ENCODE peak calls at places on chromosomes 11 and 22, in four cellular contexts. A is breast epithelium, Y is right lobe of liver, D is psoas muscle. B is an unnamed sample.

GRCh38 chr22:23522642-23523251 is 57.3 kb downstream of the IGLL1 start:
- DNase-seq in A (no peak), Y (no peak), D (peak), B (no peak)

GRCh38 chr11:109869536-109869935 is 223.7 kb upstream of the ZC3H12C start:
- DNase-seq in A (no peak), Y (no peak), D (no peak), B (no peak)

GRCh38 chr11:120167659-120168058 is 29.7 kb upstream of the TRIM29 start:
- DNase-seq in A (no peak), Y (no peak), D (no peak), B (no peak)

GRCh38 chr11:108115495-108116140 is 5.7 kb upstream of the ACAT1 start:
- DNase-seq in A (peak), Y (peak), D (peak), B (peak)

GRCh38 chr11:11316651-11317050 is 36.4 kb downstream of the CSNK2A3 start:
- DNase-seq in A (no peak), Y (no peak), D (no peak), B (no peak)

GRCh38 chr11:68052137-68052873 is 13.5 kb downstream of the TCIRG1 start:
- DNase-seq in A (no peak), Y (no peak), D (no peak), B (no peak)

GRCh38 chr11:111775024-111775710 is 9.0 kb upstream of the PPP2R1B start:
- DNase-seq in A (no peak), Y (peak), D (no peak), B (no peak)

GRCh38 chr22:38223289-38223960 is 21.6 kb downstream of the MAFF start:
- DNase-seq in A (no peak), Y (no peak), D (no peak), B (no peak)

GRCh38 chr11:16606784-16607674 is 131.4 kb upstream of the C11orf58 start:
- DNase-seq in A (no peak), Y (peak), D (peak), B (no peak)

GRCh38 chr11:14902650-14903350 is 10.8 kb upstream of the CYP2R1 start:
- DNase-seq in A (no peak), Y (no peak), D (no peak), B (no peak)

GRCh38 chr11:2367266-2368160 is 9.6 kb upstream of the CD81 start:
- DNase-seq in A (no peak), Y (no peak), D (peak), B (no peak)

GRCh38 chr22:27274770-27275449 is 526.6 kb downstream of the MN1 start:
- DNase-seq in A (no peak), Y (no peak), D (no peak), B (no peak)

GRCh38 chr11:45647329-45647728 is 18.1 kb downstream of the CHST1 start:
- DNase-seq in A (no peak), Y (no peak), D (no peak), B (no peak)

GRCh38 chr11:11263238-11264030 is 89.6 kb downstream of the CSNK2A3 start:
- DNase-seq in A (no peak), Y (no peak), D (peak), B (no peak)

GRCh38 chr22:26502688-26503561 is 9.3 kb downstream of the TFIP11 start:
- DNase-seq in A (no peak), Y (peak), D (peak), B (no peak)

GRCh38 chr11:24760681-24761080 is 263.8 kb downstream of the LUZP2 start:
- DNase-seq in A (no peak), Y (no peak), D (no peak), B (no peak)

GRCh38 chr22:23840026-23840425 is 1.2 kb upstream of the DERL3 start:
- DNase-seq in A (no peak), Y (no peak), D (no peak), B (no peak)

GRCh38 chr11:57905439-57905838 is 118.2 kb upstream of the OR9Q1 start:
- DNase-seq in A (no peak), Y (no peak), D (no peak), B (no peak)

GRCh38 chr11:17375547-17375946 is 12.9 kb downstream of the KCNJ11 start:
- DNase-seq in A (no peak), Y (no peak), D (no peak), B (no peak)

GRCh38 chr11:64687204-64687603 is 35.8 kb downstream of the NRXN2 start:
- DNase-seq in A (no peak), Y (no peak), D (peak), B (no peak)

GRCh38 chr11:6833329-6833728 is 12.2 kb upstream of the OR10A5 start:
- DNase-seq in A (no peak), Y (no peak), D (no peak), B (no peak)
- TF ChIP-seq CTCF in A (no peak), Y (no peak), D (no peak), B (no peak)

GRCh38 chr11:61581030-61581928 is at the start of gene SYT7:
- DNase-seq in A (peak), Y (peak), D (peak), B (peak)
- H3K4me3 ChIP-seq in A (peak), Y (peak), D (peak), B (peak)

GRCh38 chr11:20035701-20036601 is 124.3 kb downstream of the DBX1 start:
- DNase-seq in A (no peak), Y (peak), D (no peak), B (no peak)

GRCh38 chr11:20036625-20037335 is 123.5 kb downstream of the DBX1 start:
- DNase-seq in A (no peak), Y (no peak), D (no peak), B (no peak)

GRCh38 chr11:20033806-20034205 is 126.5 kb downstream of the DBX1 start:
- DNase-seq in A (no peak), Y (no peak), D (no peak), B (no peak)

GRCh38 chr11:20035375-20035700 is 124.9 kb downstream of the DBX1 start:
- DNase-seq in A (no peak), Y (no peak), D (no peak), B (no peak)

DNA sequence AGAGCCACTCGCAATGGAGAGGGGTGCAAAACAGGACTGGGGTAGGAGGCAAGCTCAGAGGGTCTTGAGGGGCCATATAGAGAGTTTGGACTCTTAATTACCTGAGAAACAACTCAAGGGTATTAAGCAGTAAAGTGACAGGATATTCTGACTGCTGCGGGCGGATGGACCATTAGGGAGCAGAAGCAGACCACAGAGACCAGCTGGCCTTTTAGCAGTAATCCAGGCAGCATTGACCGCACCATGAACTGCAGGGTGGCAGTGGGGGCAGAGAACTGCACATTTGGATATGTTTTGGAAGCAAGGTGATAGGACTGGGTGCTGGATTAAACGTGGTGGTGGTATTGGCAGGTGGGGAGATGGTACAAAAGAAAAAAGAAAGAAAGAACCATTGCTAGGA is 125.3 kb downstream of the DBX1 start:
- DNase-seq in A (no peak), Y (no peak), D (no peak), B (no peak)
- TF ChIP-seq CTCF in A (no peak), Y (no peak), D (no peak), B (no peak)

DNA sequence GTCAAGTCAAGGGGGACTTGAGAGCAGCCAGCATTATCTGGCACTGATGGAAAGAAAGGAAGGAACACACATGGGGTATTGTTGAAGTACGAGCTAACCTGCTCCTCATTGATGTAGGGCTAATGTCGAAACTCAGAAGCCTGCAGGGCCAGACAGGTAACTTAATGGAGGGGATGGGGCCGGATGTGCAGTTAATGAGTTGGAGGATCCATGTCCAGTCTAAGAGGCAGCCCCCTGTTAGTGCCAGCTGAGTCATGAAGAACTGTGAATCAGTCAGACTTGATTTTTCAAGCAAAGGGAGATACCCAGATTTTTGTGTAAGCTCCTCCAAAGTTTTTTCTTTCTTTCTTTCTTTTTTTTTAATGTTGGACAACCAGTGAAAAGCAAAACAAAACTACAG is 65.6 kb downstream of the CECR2 start:
- DNase-seq in A (no peak), Y (no peak), D (no peak), B (no peak)
- H3K4me3 ChIP-seq in A (no peak), Y (no peak), D (peak), B (no peak)

GRCh38 chr22:39488563-39489083 is 13.5 kb upstream of the MIEF1 start:
- DNase-seq in A (no peak), Y (no peak), D (peak), B (no peak)

GRCh38 chr22:39490135-39490798 is 11.8 kb upstream of the MIEF1 start:
- DNase-seq in A (peak), Y (peak), D (peak), B (peak)

GRCh38 chr22:39487826-39488520 is 14.1 kb upstream of the MIEF1 start:
- DNase-seq in A (no peak), Y (peak), D (no peak), B (no peak)

GRCh38 chr22:39489094-39490068 is 12.7 kb upstream of the MIEF1 start:
- DNase-seq in A (no peak), Y (no peak), D (peak), B (no peak)

DNA sequence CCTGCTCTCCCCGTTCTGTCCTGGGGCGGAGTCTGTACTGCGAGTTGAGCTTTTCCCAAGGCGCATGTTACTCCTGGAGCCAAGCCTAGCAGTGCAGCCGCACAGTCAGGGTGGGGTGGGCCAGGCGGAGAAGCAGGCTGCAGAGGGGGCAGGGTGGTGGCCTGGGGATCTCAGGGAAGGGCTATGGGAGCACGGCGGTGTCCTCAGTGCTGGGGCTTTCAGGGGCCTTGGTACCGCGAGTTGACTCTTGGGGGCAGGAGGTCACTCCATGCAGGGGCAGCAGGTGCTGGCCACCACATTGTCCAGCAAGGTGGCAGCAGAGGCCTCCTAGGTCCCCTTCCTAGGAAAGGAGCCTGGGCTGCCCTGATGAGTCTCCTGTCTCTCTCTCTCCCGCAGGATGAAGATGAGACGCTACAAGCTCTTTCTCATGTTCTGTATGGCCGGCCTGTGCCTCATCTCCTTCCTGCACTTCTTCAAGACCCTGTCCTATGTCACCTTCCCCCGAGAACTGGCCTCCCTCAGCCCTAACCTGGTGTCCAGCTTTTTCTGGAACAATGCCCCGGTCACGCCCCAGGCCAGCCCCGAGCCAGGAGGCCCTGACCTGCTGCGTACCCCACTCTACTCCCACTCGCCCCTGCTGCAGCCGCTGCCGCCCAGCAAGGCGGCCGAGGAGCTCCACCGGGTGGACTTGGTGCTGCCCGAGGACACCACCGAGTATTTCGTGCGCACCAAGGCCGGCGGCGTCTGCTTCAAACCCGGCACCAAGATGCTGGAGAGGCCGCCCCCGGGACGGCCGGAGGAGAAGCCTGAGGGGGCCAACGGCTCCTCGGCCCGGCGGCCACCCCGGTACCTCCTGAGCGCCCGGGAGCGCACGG is 14.9 kb upstream of the MIEF1 start:
- DNase-seq in A (no peak), Y (peak), D (peak), B (no peak)
- TF ChIP-seq CTCF in A (no peak), Y (no peak), D (no peak), B (no peak)

GRCh38 chr11:113949891-113950290 is 25.0 kb upstream of the HTR3A start:
- DNase-seq in A (no peak), Y (no peak), D (no peak), B (no peak)

GRCh38 chr11:113952588-113952987 is 22.3 kb upstream of the HTR3A start:
- DNase-seq in A (no peak), Y (no peak), D (no peak), B (no peak)

GRCh38 chr11:113954235-113954634 is 20.7 kb upstream of the HTR3A start:
- DNase-seq in A (no peak), Y (no peak), D (no peak), B (no peak)

GRCh38 chr11:113951487-113951886 is 23.4 kb upstream of the HTR3A start:
- DNase-seq in A (no peak), Y (no peak), D (no peak), B (no peak)

GRCh38 chr11:113952070-113952469 is 22.8 kb upstream of the HTR3A start:
- DNase-seq in A (no peak), Y (no peak), D (no peak), B (no peak)
- H3K4me3 ChIP-seq in A (no peak), Y (no peak), D (no peak), B (no peak)

DNA sequence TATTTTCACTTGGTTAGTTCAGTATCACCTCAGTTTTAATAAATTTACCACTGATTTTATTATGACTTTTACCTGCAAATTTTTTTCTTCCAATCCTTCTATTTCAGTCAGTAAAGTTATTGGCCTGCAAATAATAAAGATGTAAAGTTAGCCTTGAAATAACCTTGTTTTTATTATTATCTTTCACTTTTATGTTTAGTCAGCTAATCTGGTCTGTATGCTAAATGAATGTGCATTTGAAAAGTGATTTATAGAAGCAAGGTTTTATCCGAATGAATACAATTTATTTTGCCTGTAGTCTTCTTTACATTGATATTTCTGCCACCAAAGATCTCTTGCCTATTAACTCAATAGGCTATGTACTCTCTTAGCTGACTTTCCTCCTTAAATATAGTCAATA is 425.7 kb downstream of the CNTN5 start:
- DNase-seq in A (no peak), Y (no peak), D (no peak), B (no peak)
- TF ChIP-seq CTCF in A (no peak), Y (no peak), D (no peak), B (no peak)

GRCh38 chr11:75562836-75563484 is 907 bp downstream of the SERPINH1 start:
- DNase-seq in A (no peak), Y (no peak), D (peak), B (no peak)

GRCh38 chr11:75563501-75563977 is 1.5 kb downstream of the SERPINH1 start:
- DNase-seq in A (no peak), Y (no peak), D (no peak), B (no peak)

GRCh38 chr11:75562048-75562835 is at the start of gene SERPINH1:
- DNase-seq in A (peak), Y (peak), D (peak), B (no peak)

GRCh38 chr11:75565221-75565814 is 3.3 kb downstream of the SERPINH1 start:
- DNase-seq in A (no peak), Y (no peak), D (peak), B (no peak)

DNA sequence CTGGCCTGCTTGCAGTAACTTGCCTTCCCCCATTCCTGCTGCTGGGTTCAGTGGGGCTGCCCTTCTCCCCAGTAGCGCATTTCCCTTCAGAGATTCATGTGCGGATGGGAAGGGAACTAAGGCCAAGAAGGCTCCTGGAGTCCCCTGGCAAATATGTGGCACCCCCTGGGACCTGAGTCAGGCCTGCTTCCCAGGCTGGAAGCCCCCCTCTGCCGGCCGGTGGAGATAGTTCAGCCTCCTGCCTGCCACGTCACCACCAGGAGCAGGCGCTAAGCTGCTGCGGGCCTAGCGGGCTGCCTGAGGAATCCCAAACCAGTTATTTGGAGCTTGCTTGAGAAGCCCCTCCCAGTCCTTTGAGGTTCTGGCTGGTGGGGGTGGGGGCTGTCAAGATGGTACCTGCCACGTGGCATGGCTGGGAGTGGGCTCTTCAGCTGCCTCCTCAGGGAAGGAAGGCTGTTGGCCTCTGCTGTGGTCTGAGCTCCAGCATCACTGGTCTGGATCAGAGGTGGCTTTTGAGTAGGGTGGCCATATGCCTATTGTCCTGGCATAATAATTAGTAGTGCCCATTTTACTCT is 2.0 kb downstream of the SERPINH1 start:
- DNase-seq in A (no peak), Y (no peak), D (peak), B (no peak)
- H3K4me3 ChIP-seq in A (peak), Y (peak), D (peak), B (no peak)